ENCODE peak calls at places on chromosomes 2 and 18, in six cellular contexts. Z is nucleus accumbens; M is NCI-H1092 treated with DMSO at 0.1 percent for 48 hours; F is dermis blood vessel endothelial cell; R is stimulated activated CD4-positive, alpha-beta T cell treated with anti-CD3 and anti-CD28 coated beads, Interleukin-1b, Interleukin-23, amount 100 ng/mL, for 24 hours; V is heart right ventricle. N is an unnamed sample.
A peak's percentile ranks its signal among the peaks of the same experiment; 100 is the strongest.

GRCh38 chr18:7521226-7521856 is 45.8 kb upstream of the PTPRM start:
- DNase-seq in Z (no peak), M (no peak), F (no peak), R (no peak), V (no peak), N (no peak)

GRCh38 chr2:161273038-161273760 is 35.0 kb upstream of the PSMD14 start:
- DNase-seq in Z (no peak), M (peak; percentile 43), F (peak; percentile 85), R (no peak), V (no peak), N (peak; percentile 72)

GRCh38 chr2:146532748-146533147 is 1312.1 kb upstream of the ACVR2A start:
- DNase-seq in Z (no peak), M (no peak), F (no peak), R (no peak), V (no peak), N (no peak)

GRCh38 chr2:240387669-240388358 is 47.6 kb upstream of the GPC1 start:
- DNase-seq in Z (peak; percentile 33), M (no peak), F (peak; percentile 85), R (no peak), V (peak; percentile 60), N (peak; percentile 29)

GRCh38 chr2:28355521-28356094 is 37.0 kb upstream of the FOSL2 start:
- DNase-seq in Z (no peak), M (no peak), F (peak; percentile 94), R (no peak), V (peak; percentile 78), N (peak; percentile 96)

GRCh38 chr18:24054130-24054529 is 39.6 kb downstream of the TTC39C start:
- DNase-seq in Z (no peak), M (no peak), F (no peak), R (no peak), V (no peak), N (no peak)

GRCh38 chr2:203706403-203706802 is at the start of gene CD28:
- DNase-seq in Z (no peak), M (no peak), F (no peak), R (peak; percentile 76), V (peak; percentile 19), N (no peak)

GRCh38 chr18:10841203-10841602 is 308.2 kb downstream of the PIEZO2 start:
- DNase-seq in Z (no peak), M (no peak), F (no peak), R (no peak), V (no peak), N (no peak)

GRCh38 chr2:37367984-37368383 is 23.6 kb downstream of the QPCT start:
- DNase-seq in Z (no peak), M (no peak), F (no peak), R (no peak), V (no peak), N (no peak)

GRCh38 chr2:157172239-157172638 is 85.3 kb upstream of the GALNT5 start:
- DNase-seq in Z (no peak), M (no peak), F (no peak), R (no peak), V (no peak), N (no peak)

GRCh38 chr2:113149553-113150257 is 22.3 kb downstream of the IL1RN start:
- DNase-seq in Z (no peak), M (no peak), F (no peak), R (no peak), V (no peak), N (no peak)

GRCh38 chr2:238140721-238141540 is 2.5 kb downstream of the KLHL30 start:
- DNase-seq in Z (no peak), M (no peak), F (no peak), R (no peak), V (no peak), N (no peak)

GRCh38 chr2:72678036-72678435 is 147.8 kb downstream of the EXOC6B start:
- DNase-seq in Z (no peak), M (no peak), F (no peak), R (no peak), V (no peak), N (no peak)

GRCh38 chr2:168611896-168612650 is 156.0 kb downstream of the CERS6 start:
- DNase-seq in Z (no peak), M (no peak), F (no peak), R (no peak), V (no peak), N (no peak)

GRCh38 chr18:29181151-29181901 is 1004.4 kb upstream of the CDH2 start:
- DNase-seq in Z (no peak), M (no peak), F (peak; percentile 66), R (no peak), V (no peak), N (peak; percentile 71)

GRCh38 chr2:17762457-17762856 is 8.5 kb downstream of the GEN1 start:
- DNase-seq in Z (no peak), M (no peak), F (no peak), R (no peak), V (no peak), N (no peak)

GRCh38 chr2:104733544-104733943 is 120.4 kb upstream of the POU3F3 start:
- DNase-seq in Z (no peak), M (no peak), F (no peak), R (no peak), V (no peak), N (no peak)

GRCh38 chr2:54986266-54986665 is 64.0 kb downstream of the RTN4 start:
- DNase-seq in Z (no peak), M (no peak), F (no peak), R (no peak), V (no peak), N (no peak)

GRCh38 chr2:131044078-131044756 is 49.0 kb downstream of the FAM168B start:
- DNase-seq in Z (no peak), M (no peak), F (no peak), R (no peak), V (no peak), N (no peak)

GRCh38 chr2:234874347-234875046 is 77.3 kb upstream of the SH3BP4 start:
- DNase-seq in Z (no peak), M (no peak), F (no peak), R (no peak), V (no peak), N (no peak)

GRCh38 chr2:12534646-12535263 is 182.0 kb upstream of the TRIB2 start:
- DNase-seq in Z (no peak), M (no peak), F (no peak), R (no peak), V (no peak), N (no peak)

GRCh38 chr2:177604291-177605065 is 211.9 kb downstream of the AGPS start:
- DNase-seq in Z (peak; percentile 16), M (peak; percentile 5), F (peak; percentile 77), R (no peak), V (no peak), N (peak; percentile 71)

GRCh38 chr18:51195602-51196115 is 1.8 kb downstream of the MEX3C start:
- DNase-seq in Z (peak; percentile 9), M (peak; percentile 77), F (peak; percentile 79), R (no peak), V (no peak), N (peak; percentile 80)

GRCh38 chr18:10420561-10421352 is 33.7 kb upstream of the APCDD1 start:
- DNase-seq in Z (no peak), M (no peak), F (no peak), R (no peak), V (no peak), N (no peak)

GRCh38 chr2:78967294-78967693 is 58.2 kb upstream of the REG3G start:
- DNase-seq in Z (no peak), M (no peak), F (no peak), R (no peak), V (no peak), N (no peak)